ENCODE peak calls at places on chromosomes 16 and 17, in five cellular contexts. F is A172; A is activated CD8-positive, alpha-beta memory T cell treated with anti-CD3 and anti-CD28 coated beads for 4 hours; M is DND-41; K is Karpas-422. I is an unnamed sample.

GRCh38 chr16:21100447-21100846 is 50.2 kb downstream of the DNAH3 start:
- DNase-seq in A (no peak), K (no peak), M (no peak), F (peak), I (no peak)

GRCh38 chr17:61201211-61201610 is 198.4 kb upstream of the TBX2 start:
- DNase-seq in A (no peak), M (no peak), F (peak), K (no peak), I (no peak)

GRCh38 chr16:56245197-56245596 is 53.9 kb downstream of the GNAO1 start:
- DNase-seq in M (no peak), K (no peak), A (no peak), F (peak), I (no peak)

GRCh38 chr16:75074920-75075687 is 41.5 kb downstream of the LDHD start:
- DNase-seq in A (peak), K (peak), M (peak), F (no peak), I (peak)

GRCh38 chr16:1614226-1615102 is 2.3 kb downstream of the CRAMP1 start:
- DNase-seq in A (no peak), K (peak), F (no peak), M (peak), I (no peak)

GRCh38 chr17:50620848-50621247 is 13.8 kb upstream of the ABCC3 start:
- DNase-seq in F (no peak), K (peak), M (no peak), A (no peak), I (no peak)

GRCh38 chr16:11914210-11914758 is 1.5 kb downstream of the GSPT1 start:
- DNase-seq in F (no peak), K (peak), M (no peak), A (no peak), I (peak)

GRCh38 chr17:4204676-4205075 is 59.1 kb downstream of the ANKFY1 start:
- DNase-seq in K (no peak), A (no peak), F (no peak), M (no peak), I (no peak)

GRCh38 chr16:88444826-88445582 is 8.1 kb upstream of the ZFPM1 start:
- DNase-seq in K (no peak), A (no peak), F (no peak), M (no peak), I (no peak)

GRCh38 chr17:82184761-82185160 is 27.9 kb downstream of the CCDC57 start:
- DNase-seq in A (no peak), K (no peak), F (no peak), M (no peak), I (no peak)

GRCh38 chr16:1906052-1906845 is 12.0 kb downstream of the HS3ST6 start:
- DNase-seq in F (no peak), A (no peak), K (no peak), M (no peak), I (no peak)

GRCh38 chr17:66691644-66692500 is 143.0 kb upstream of the CACNG5 start:
- DNase-seq in M (no peak), K (no peak), A (no peak), F (no peak), I (no peak)

GRCh38 chr16:4375717-4376116 is 4.1 kb downstream of the VASN start:
- DNase-seq in K (no peak), F (peak), M (no peak), A (no peak), I (no peak)

GRCh38 chr17:56244268-56244890 is 91.1 kb downstream of the ANKFN1 start:
- DNase-seq in K (no peak), A (no peak), F (no peak), M (no peak), I (no peak)

GRCh38 chr17:16506188-16506587 is 14.2 kb upstream of the LRRC75A start:
- DNase-seq in K (no peak), A (no peak), F (no peak), M (no peak), I (no peak)

GRCh38 chr16:87702325-87702811 is 63.4 kb downstream of the KLHDC4 start:
- DNase-seq in F (peak), K (peak), M (no peak), A (no peak), I (peak)

GRCh38 chr16:1696863-1697262 is 9.1 kb upstream of the MAPK8IP3 start:
- DNase-seq in K (no peak), M (no peak), A (no peak), F (no peak), I (no peak)

GRCh38 chr16:80014241-80014939 is 413.9 kb upstream of the MAF start:
- DNase-seq in M (no peak), K (no peak), A (no peak), F (no peak), I (no peak)

GRCh38 chr17:12492450-12492849 is 173.2 kb upstream of the MYOCD start:
- DNase-seq in K (no peak), F (no peak), M (no peak), A (no peak), I (no peak)

GRCh38 chr17:17672453-17673368 is 8.5 kb upstream of the RAI1 start:
- DNase-seq in M (no peak), F (peak), K (peak), A (no peak), I (peak)

GRCh38 chr16:87832759-87833502 is 36.4 kb downstream of the SLC7A5 start:
- DNase-seq in M (no peak), K (peak), F (no peak), A (no peak), I (no peak)

GRCh38 chr16:4511441-4512082 is 27.0 kb downstream of the CDIP1 start:
- DNase-seq in K (peak), M (peak), F (peak), A (no peak), I (no peak)

GRCh38 chr16:27334874-27335273 is 21.1 kb downstream of the IL4R start:
- DNase-seq in F (no peak), A (no peak), K (no peak), M (no peak), I (no peak)

GRCh38 chr17:78323821-78324390 is 36.0 kb downstream of the SOCS3 start:
- DNase-seq in A (no peak), F (no peak), M (no peak), K (peak), I (no peak)

GRCh38 chr16:20311548-20311947 is 15.8 kb downstream of the GP2 start:
- DNase-seq in K (no peak), F (no peak), M (no peak), A (no peak), I (no peak)

GRCh38 chr17:15981208-15981607 is 18.3 kb downstream of the ZSWIM7 start:
- DNase-seq in F (no peak), M (no peak), K (no peak), A (no peak), I (peak)

GRCh38 chr17:58317421-58318064 is 11.1 kb downstream of the TSPOAP1 start:
- DNase-seq in K (peak), M (peak), A (peak), F (peak), I (peak)

GRCh38 chr17:600576-601301 is 113.9 kb downstream of the VPS53 start:
- DNase-seq in K (no peak), F (peak), M (no peak), A (no peak), I (no peak)

GRCh38 chr17:12993631-12994030 is 24.2 kb downstream of the ELAC2 start:
- DNase-seq in K (no peak), M (no peak), F (no peak), A (no peak), I (no peak)

GRCh38 chr17:2405247-2405926 is 4.5 kb upstream of the MNT start:
- DNase-seq in A (no peak), M (no peak), F (peak), K (no peak), I (no peak)

GRCh38 chr16:66920924-66921680 is 2.4 kb upstream of the CDH16 start:
- DNase-seq in F (no peak), K (no peak), M (no peak), A (no peak), I (no peak)

GRCh38 chr17:27241346-27241946 is 52.5 kb upstream of the WSB1 start:
- DNase-seq in F (peak), A (no peak), K (no peak), M (no peak), I (no peak)

GRCh38 chr16:10741844-10742243 is 1.8 kb upstream of the NUBP1 start:
- DNase-seq in M (no peak), K (peak), A (no peak), F (no peak), I (no peak)

GRCh38 chr16:85563515-85564276 is 49.4 kb upstream of the GSE1 start:
- DNase-seq in A (no peak), K (no peak), F (peak), M (no peak), I (no peak)

GRCh38 chr17:35847633-35848373 is 20.9 kb downstream of the HEATR9 start:
- DNase-seq in A (no peak), K (no peak), F (no peak), M (no peak), I (no peak)

GRCh38 chr17:59416184-59416583 is 84.7 kb downstream of the YPEL2 start:
- DNase-seq in F (no peak), A (no peak), M (no peak), K (no peak), I (no peak)

I was measured in Jurkat, Clone E6-1.